ENCODE peak calls at places on chromosomes 7 and 10, in nine cellular contexts. G, Q, D, H, A, U, M, C and T are unnamed samples.
A peak's percentile ranks its signal among the peaks of the same experiment; 100 is the strongest.

GRCh38 chr10:70830185-70830584 is 14.4 kb downstream of the SGPL1 start:
- DNase-seq in G (no peak), Q (no peak), D (no peak), H (no peak), A (no peak), U (no peak), M (no peak), C (no peak), T (no peak)

GRCh38 chr7:74544706-74545469 is 91.2 kb downstream of the GTF2IRD1 start:
- DNase-seq in G (peak; percentile 34), Q (peak; percentile 71), D (no peak), H (peak; percentile 68), A (peak; percentile 14), U (peak; percentile 73), M (peak; percentile 17), C (peak; percentile 70), T (no peak)

GRCh38 chr10:117241541-117242462 is 888 bp downstream of the SLC18A2 start:
- DNase-seq in G (no peak), Q (peak; percentile 40), D (no peak), H (no peak), A (no peak), U (no peak), M (no peak), C (peak; percentile 63), T (no peak)

GRCh38 chr7:141820067-141820466 is 21.2 kb downstream of the PRSS37 start:
- DNase-seq in G (no peak), Q (no peak), D (no peak), H (no peak), A (no peak), U (no peak), M (no peak), C (no peak), T (no peak)

GRCh38 chr10:110358869-110359629 is 54.3 kb upstream of the SMNDC1 start:
- DNase-seq in G (peak; percentile 38), Q (peak; percentile 51), D (no peak), H (peak; percentile 80), A (peak; percentile 58), U (no peak), M (no peak), C (peak; percentile 61), T (no peak)

GRCh38 chr7:575425-576366 is 56.0 kb upstream of the PDGFA start:
- DNase-seq in G (no peak), Q (no peak), D (no peak), H (no peak), A (no peak), U (no peak), M (no peak), C (no peak), T (no peak)

GRCh38 chr10:14399641-14400040 is 68.9 kb upstream of the FRMD4A start:
- DNase-seq in G (no peak), Q (no peak), D (no peak), H (no peak), A (no peak), U (no peak), M (no peak), C (no peak), T (no peak)

GRCh38 chr7:80145780-80146422 is 11.3 kb downstream of the GNAI1 start:
- DNase-seq in G (no peak), Q (no peak), D (no peak), H (no peak), A (peak; percentile 88), U (peak; percentile 87), M (no peak), C (no peak), T (no peak)

GRCh38 chr10:83142074-83142563 is 997.2 kb upstream of the GHITM start:
- DNase-seq in G (no peak), Q (no peak), D (no peak), H (no peak), A (no peak), U (no peak), M (no peak), C (no peak), T (no peak)

GRCh38 chr7:93374345-93374940 is 142.3 kb downstream of the VPS50 start:
- DNase-seq in G (peak; percentile 24), Q (no peak), D (no peak), H (no peak), A (peak; percentile 36), U (peak; percentile 61), M (peak; percentile 42), C (no peak), T (no peak)

GRCh38 chr7:90766814-90767564 is 170.9 kb downstream of the CDK14 start:
- DNase-seq in G (no peak), Q (peak; percentile 80), D (peak; percentile 28), H (peak; percentile 79), A (peak; percentile 72), U (peak; percentile 60), M (no peak), C (no peak), T (no peak)

GRCh38 chr7:101529560-101529959 is 99.5 kb downstream of the MYL10 start:
- DNase-seq in G (no peak), Q (no peak), D (no peak), H (no peak), A (no peak), U (no peak), M (no peak), C (no peak), T (no peak)

GRCh38 chr10:62278461-62278910 is 9.8 kb upstream of the RTKN2 start:
- DNase-seq in G (no peak), Q (no peak), D (no peak), H (no peak), A (peak; percentile 78), U (no peak), M (no peak), C (no peak), T (no peak)

GRCh38 chr10:88598060-88598459 is 11.5 kb downstream of the LIPJ start:
- DNase-seq in G (no peak), Q (no peak), D (no peak), H (no peak), A (no peak), U (no peak), M (no peak), C (no peak), T (no peak)

GRCh38 chr7:70238171-70238575 is 639.9 kb downstream of the AUTS2 start:
- DNase-seq in G (no peak), Q (no peak), D (no peak), H (no peak), A (no peak), U (no peak), M (no peak), C (no peak), T (no peak)

GRCh38 chr10:123552760-123553554 is 113.2 kb upstream of the GPR26 start:
- DNase-seq in G (no peak), Q (no peak), D (no peak), H (no peak), A (no peak), U (no peak), M (no peak), C (no peak), T (no peak)
- H3K27me3 ChIP-seq in G (no peaks in the 10 kb centered on the region), Q (no peaks in the 10 kb centered on the region), D (peaks cover 44% of the 10 kb centered on the region), H (no peaks in the 10 kb centered on the region), A (no peaks in the 10 kb centered on the region), U (no peaks in the 10 kb centered on the region), M (no peaks in the 10 kb centered on the region), C (no peaks in the 10 kb centered on the region), T (no peaks in the 10 kb centered on the region)

GRCh38 chr7:30688718-30689221 is 6.5 kb upstream of the CRHR2 start:
- DNase-seq in G (no peak), Q (no peak), D (no peak), H (no peak), A (no peak), U (no peak), M (no peak), C (peak; percentile 73), T (no peak)

GRCh38 chr7:30683839-30684238 is 1.6 kb upstream of the CRHR2 start:
- DNase-seq in G (no peak), Q (no peak), D (no peak), H (no peak), A (no peak), U (no peak), M (no peak), C (no peak), T (no peak)

GRCh38 chr7:30684351-30684750 is 2.1 kb upstream of the CRHR2 start:
- DNase-seq in G (no peak), Q (no peak), D (no peak), H (no peak), A (no peak), U (no peak), M (no peak), C (no peak), T (no peak)

GRCh38 chr7:30690011-30690410 is 7.8 kb upstream of the CRHR2 start:
- DNase-seq in G (no peak), Q (no peak), D (no peak), H (no peak), A (no peak), U (no peak), M (no peak), C (no peak), T (no peak)

GRCh38 chr7:30687604-30688003 is 5.3 kb upstream of the CRHR2 start:
- DNase-seq in G (no peak), Q (no peak), D (no peak), H (no peak), A (no peak), U (no peak), M (no peak), C (peak; percentile 39), T (no peak)
- H3K27me3 ChIP-seq in G (peaks cover 21% of the 10 kb centered on the region), Q (peaks cover 5% of the 10 kb centered on the region), D (peaks cover 41% of the 10 kb centered on the region), H (no peaks in the 10 kb centered on the region), A (peaks cover 27% of the 10 kb centered on the region), U (peaks cover 22% of the 10 kb centered on the region), M (peaks cover 20% of the 10 kb centered on the region), C (peaks cover 6% of the 10 kb centered on the region), T (no peaks in the 10 kb centered on the region)

DNA sequence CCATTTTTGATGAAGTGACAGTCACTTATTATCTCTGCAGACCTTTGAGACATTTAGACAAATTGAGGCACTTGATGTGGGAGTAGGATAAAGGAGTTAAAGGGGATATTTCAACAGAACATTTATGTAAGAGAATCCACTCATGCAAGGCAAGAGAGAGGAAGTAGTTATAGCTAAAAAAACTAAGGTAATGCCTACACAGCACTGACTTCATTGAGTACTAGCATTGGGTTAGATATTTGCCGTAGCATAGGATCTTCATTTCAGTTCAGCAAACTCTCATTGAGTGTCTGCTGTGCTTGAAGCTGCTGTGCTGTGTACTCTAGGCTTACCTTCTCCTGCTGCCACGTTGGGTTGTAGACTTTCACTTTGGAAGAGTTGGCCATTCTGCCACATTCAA is 10.5 kb upstream of the ENTPD1 start:
- DNase-seq in G (no peak), Q (no peak), D (no peak), H (no peak), A (no peak), U (no peak), M (no peak), C (no peak), T (no peak)
- H3K27me3 ChIP-seq in G (no peaks in the 10 kb centered on the region), Q (no peaks in the 10 kb centered on the region), D (no peaks in the 10 kb centered on the region), H (no peaks in the 10 kb centered on the region), A (no peaks in the 10 kb centered on the region), U (no peaks in the 10 kb centered on the region), M (no peaks in the 10 kb centered on the region), C (no peaks in the 10 kb centered on the region), T (no peaks in the 10 kb centered on the region)

GRCh38 chr10:101136708-101137121 is 5.6 kb downstream of the TLX1 start:
- DNase-seq in G (no peak), Q (no peak), D (no peak), H (no peak), A (no peak), U (no peak), M (no peak), C (peak; percentile 40), T (no peak)
- H3K27me3 ChIP-seq in G (no peaks in the 10 kb centered on the region), Q (peaks cover 95% of the 10 kb centered on the region), D (peaks cover 100% of the 10 kb centered on the region), H (peaks cover 78% of the 10 kb centered on the region), A (peaks cover 98% of the 10 kb centered on the region), U (peaks cover 97% of the 10 kb centered on the region), M (no peaks in the 10 kb centered on the region), C (peaks cover 100% of the 10 kb centered on the region), T (peaks cover 11% of the 10 kb centered on the region)